ENCODE peak calls at places on chromosomes 1 and 21, in six cellular contexts. One of them, this sample, is unnamed. For H3K27me3, the result is how much of the 10 kb centered on the place peaks cover.

GRCh38 chr1:61981870-61982660 is 212.6 kb upstream of the L1TD1 start:
- DNase-seq in upper lobe of right lung: no peak
- DNase-seq in AG04450: no peak
- DNase-seq in cardiac muscle cell: peak
- DNase-seq in psoas muscle: no peak
- DNase-seq in pancreas: no peak
- DNase-seq in this sample: no peak

GRCh38 chr1:56330400-56331026 is 248.8 kb downstream of the PLPP3 start:
- DNase-seq in cardiac muscle cell: no peak
- DNase-seq in pancreas: no peak
- DNase-seq in psoas muscle: no peak
- DNase-seq in upper lobe of right lung: no peak
- DNase-seq in AG04450: peak
- DNase-seq in this sample: no peak

GRCh38 chr1:233620065-233620464 is 6.2 kb downstream of the KCNK1 start:
- DNase-seq in AG04450: no peak
- DNase-seq in upper lobe of right lung: no peak
- DNase-seq in pancreas: no peak
- DNase-seq in cardiac muscle cell: no peak
- DNase-seq in psoas muscle: no peak
- DNase-seq in this sample: no peak

GRCh38 chr1:35725591-35725990 is 6.9 kb upstream of the C1orf216 start:
- DNase-seq in upper lobe of right lung: no peak
- DNase-seq in cardiac muscle cell: no peak
- DNase-seq in AG04450: no peak
- DNase-seq in pancreas: no peak
- DNase-seq in psoas muscle: no peak
- DNase-seq in this sample: no peak

GRCh38 chr1:31798433-31799195 is 17.2 kb downstream of the SPOCD1 start:
- DNase-seq in psoas muscle: peak
- DNase-seq in upper lobe of right lung: peak
- DNase-seq in AG04450: peak
- DNase-seq in pancreas: no peak
- DNase-seq in cardiac muscle cell: no peak
- DNase-seq in this sample: no peak

GRCh38 chr1:166165661-166166399 is 971 bp downstream of the FAM78B start:
- DNase-seq in upper lobe of right lung: no peak
- DNase-seq in psoas muscle: peak
- DNase-seq in cardiac muscle cell: peak
- DNase-seq in AG04450: no peak
- DNase-seq in pancreas: peak
- DNase-seq in this sample: no peak

GRCh38 chr1:27727126-27727525 is 1.4 kb downstream of the FAM76A start:
- DNase-seq in pancreas: no peak
- DNase-seq in AG04450: no peak
- DNase-seq in upper lobe of right lung: no peak
- DNase-seq in cardiac muscle cell: no peak
- DNase-seq in psoas muscle: no peak
- DNase-seq in this sample: no peak

GRCh38 chr21:38843379-38843778 is 37.6 kb downstream of the ETS2 start:
- DNase-seq in cardiac muscle cell: no peak
- DNase-seq in AG04450: no peak
- DNase-seq in pancreas: no peak
- DNase-seq in upper lobe of right lung: no peak
- DNase-seq in psoas muscle: no peak
- DNase-seq in this sample: no peak

GRCh38 chr1:203573730-203574129 is 52.9 kb upstream of the ATP2B4 start:
- DNase-seq in cardiac muscle cell: no peak
- DNase-seq in AG04450: no peak
- DNase-seq in pancreas: no peak
- DNase-seq in psoas muscle: no peak
- DNase-seq in upper lobe of right lung: no peak
- DNase-seq in this sample: no peak

GRCh38 chr1:234564035-234565029 is 45.6 kb downstream of the IRF2BP2 start:
- DNase-seq in upper lobe of right lung: no peak
- DNase-seq in psoas muscle: no peak
- DNase-seq in AG04450: no peak
- DNase-seq in cardiac muscle cell: no peak
- DNase-seq in pancreas: no peak
- DNase-seq in this sample: peak

GRCh38 chr1:177448652-177449351 is 278.0 kb downstream of the BRINP2 start:
- DNase-seq in upper lobe of right lung: no peak
- DNase-seq in pancreas: no peak
- DNase-seq in AG04450: no peak
- DNase-seq in psoas muscle: peak
- DNase-seq in cardiac muscle cell: no peak
- DNase-seq in this sample: no peak

GRCh38 chr1:118788372-118788955 is 199.7 kb downstream of the TBX15 start:
- DNase-seq in cardiac muscle cell: no peak
- DNase-seq in upper lobe of right lung: no peak
- DNase-seq in pancreas: no peak
- DNase-seq in psoas muscle: no peak
- DNase-seq in AG04450: no peak
- DNase-seq in this sample: no peak

GRCh38 chr21:25997788-25998611 is 172.6 kb downstream of the APP start:
- DNase-seq in upper lobe of right lung: no peak
- DNase-seq in cardiac muscle cell: peak
- DNase-seq in AG04450: no peak
- DNase-seq in psoas muscle: no peak
- DNase-seq in pancreas: peak
- DNase-seq in this sample: peak

GRCh38 chr1:182633657-182634281 is 29.6 kb upstream of the RGS16 start:
- DNase-seq in upper lobe of right lung: no peak
- DNase-seq in pancreas: no peak
- DNase-seq in AG04450: no peak
- DNase-seq in psoas muscle: no peak
- DNase-seq in cardiac muscle cell: no peak
- DNase-seq in this sample: no peak

GRCh38 chr1:155485945-155486344 is 76.7 kb downstream of the ASH1L start:
- DNase-seq in upper lobe of right lung: no peak
- DNase-seq in psoas muscle: no peak
- DNase-seq in AG04450: no peak
- DNase-seq in pancreas: no peak
- DNase-seq in cardiac muscle cell: no peak
- DNase-seq in this sample: no peak

GRCh38 chr1:172122381-172122780 is 281.1 kb downstream of the DNM3 start:
- DNase-seq in cardiac muscle cell: no peak
- DNase-seq in pancreas: no peak
- DNase-seq in upper lobe of right lung: no peak
- DNase-seq in AG04450: no peak
- DNase-seq in psoas muscle: no peak
- DNase-seq in this sample: no peak

GRCh38 chr21:33152228-33153130 is 77.3 kb upstream of the IFNAR2 start:
- DNase-seq in pancreas: no peak
- DNase-seq in cardiac muscle cell: no peak
- DNase-seq in AG04450: no peak
- DNase-seq in upper lobe of right lung: no peak
- DNase-seq in psoas muscle: no peak
- DNase-seq in this sample: no peak

DNA sequence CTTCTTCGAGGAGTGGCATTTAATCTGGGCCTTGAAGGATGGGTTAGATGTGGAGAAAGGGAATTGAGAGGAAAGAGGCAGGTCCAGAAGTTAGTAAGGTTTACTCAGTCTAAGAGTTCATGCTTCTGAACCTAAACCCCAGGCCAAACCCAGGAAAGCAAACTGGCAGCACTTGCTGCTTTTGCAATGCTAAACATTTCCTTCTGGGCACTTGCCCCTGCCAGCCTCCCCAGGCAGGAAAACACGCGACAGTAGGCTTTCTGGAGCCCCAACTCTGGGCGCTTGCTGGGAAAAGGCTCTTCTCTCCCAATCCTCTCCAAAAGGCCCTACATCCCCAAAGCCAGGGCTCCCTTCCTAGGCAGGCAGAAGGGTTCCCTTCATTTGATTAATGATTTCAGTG is 2.5 kb downstream of the OLFML2B start:
- DNase-seq in pancreas: no peak
- DNase-seq in upper lobe of right lung: no peak
- DNase-seq in psoas muscle: no peak
- DNase-seq in cardiac muscle cell: no peak
- DNase-seq in AG04450: no peak
- DNase-seq in this sample: no peak
- H3K27me3 ChIP-seq in pancreas: under half
- H3K27me3 ChIP-seq in upper lobe of right lung: under half
- H3K27me3 ChIP-seq in psoas muscle: under half
- H3K27me3 ChIP-seq in cardiac muscle cell: under half
- H3K27me3 ChIP-seq in AG04450: under half
- H3K27me3 ChIP-seq in this sample: under half

DNA sequence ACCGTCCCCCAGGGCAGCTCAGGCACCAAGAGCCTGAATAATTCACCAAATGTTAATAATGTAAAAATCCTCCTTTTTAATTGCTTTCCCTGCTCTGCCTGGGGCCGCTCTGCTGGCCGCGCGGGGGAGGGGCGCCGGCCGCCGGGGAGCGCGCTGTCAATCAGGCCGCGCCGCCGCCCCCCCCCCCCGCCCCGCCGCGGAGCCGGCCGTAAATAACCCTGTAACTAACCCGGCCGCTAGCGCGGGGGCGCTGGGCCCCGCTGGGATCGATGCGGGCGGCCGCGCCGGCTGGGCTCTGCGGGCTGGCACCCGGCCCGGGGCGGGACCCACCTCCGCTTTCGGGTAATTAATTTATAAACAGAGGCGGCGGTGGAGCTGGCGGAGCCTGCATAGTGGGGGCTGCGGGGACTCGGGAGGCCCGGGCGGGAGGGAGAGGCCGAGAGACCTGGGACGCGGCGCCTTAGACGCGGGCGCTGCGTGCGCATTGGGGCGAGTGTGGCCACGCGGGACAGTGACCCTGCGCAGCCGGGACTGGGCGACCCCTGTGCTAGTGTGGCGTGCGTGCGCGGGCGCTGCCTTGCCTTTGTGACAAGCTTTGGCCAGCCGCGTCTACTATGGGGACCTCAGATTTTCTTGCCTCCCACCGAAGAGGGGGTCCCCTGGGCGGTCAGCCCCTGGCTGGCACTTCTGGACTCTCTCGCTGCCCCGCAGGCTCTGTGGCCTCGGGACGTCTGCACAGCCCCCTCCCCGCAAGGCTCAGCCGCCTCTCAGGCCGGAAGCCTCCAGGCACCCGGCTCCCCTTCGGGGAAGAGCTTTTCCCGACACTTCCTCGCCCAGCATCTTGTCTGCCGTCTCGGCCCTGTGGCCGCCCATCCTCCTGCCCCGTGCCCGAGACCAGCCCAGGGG is 16.7 kb downstream of the SAMD11 start:
- DNase-seq in upper lobe of right lung: no peak
- DNase-seq in AG04450: no peak
- DNase-seq in pancreas: peak
- DNase-seq in psoas muscle: peak
- DNase-seq in cardiac muscle cell: peak
- DNase-seq in this sample: no peak
- H3K4me3 ChIP-seq in upper lobe of right lung: peak
- H3K4me3 ChIP-seq in AG04450: peak
- H3K4me3 ChIP-seq in pancreas: peak
- H3K4me3 ChIP-seq in psoas muscle: peak
- H3K4me3 ChIP-seq in cardiac muscle cell: peak
- H3K4me3 ChIP-seq in this sample: peak

GRCh38 chr1:179747611-179748010 is 4.5 kb downstream of the FAM163A start:
- DNase-seq in psoas muscle: no peak
- DNase-seq in AG04450: no peak
- DNase-seq in cardiac muscle cell: no peak
- DNase-seq in pancreas: no peak
- DNase-seq in upper lobe of right lung: no peak
- DNase-seq in this sample: no peak
- H3K27me3 ChIP-seq in psoas muscle: under half
- H3K27me3 ChIP-seq in AG04450: under half
- H3K27me3 ChIP-seq in cardiac muscle cell: half or more
- H3K27me3 ChIP-seq in pancreas: under half
- H3K27me3 ChIP-seq in upper lobe of right lung: under half
- H3K27me3 ChIP-seq in this sample: under half

GRCh38 chr1:229407206-229408026 is 26.5 kb downstream of the ACTA1 start:
- DNase-seq in cardiac muscle cell: no peak
- DNase-seq in pancreas: no peak
- DNase-seq in psoas muscle: peak
- DNase-seq in upper lobe of right lung: peak
- DNase-seq in AG04450: no peak
- DNase-seq in this sample: no peak
- H3K4me3 ChIP-seq in cardiac muscle cell: peak
- H3K4me3 ChIP-seq in pancreas: peak
- H3K4me3 ChIP-seq in psoas muscle: peak
- H3K4me3 ChIP-seq in upper lobe of right lung: peak
- H3K4me3 ChIP-seq in AG04450: peak
- H3K4me3 ChIP-seq in this sample: no peak